ENCODE peak calls at places on chromosomes 12 and 14, in six cellular contexts. O, Q, U, H, B and J are unnamed samples.

GRCh38 chr14:22472935-22473854 is 115.8 kb downstream of the DAD1 start:
- DNase-seq in O (no peak), Q (peak), U (no peak), H (peak), B (peak), J (peak)

GRCh38 chr12:31582155-31582554 is 8.8 kb downstream of the DENND5B start:
- DNase-seq in O (no peak), Q (no peak), U (no peak), H (no peak), B (no peak), J (no peak)

GRCh38 chr12:113933201-113933786 is 32.8 kb downstream of the RBM19 start:
- DNase-seq in O (peak), Q (no peak), U (no peak), H (no peak), B (peak), J (no peak)

GRCh38 chr12:76916170-76916540 is 37.3 kb upstream of the CSRP2 start:
- DNase-seq in O (no peak), Q (no peak), U (no peak), H (no peak), B (no peak), J (no peak)

GRCh38 chr12:2493086-2493485 is 301.7 kb upstream of the FKBP4 start:
- DNase-seq in O (no peak), Q (no peak), U (no peak), H (no peak), B (no peak), J (no peak)

GRCh38 chr12:128951448-128951847 is 98.2 kb downstream of the GLT1D1 start:
- DNase-seq in O (no peak), Q (no peak), U (no peak), H (no peak), B (no peak), J (no peak)

GRCh38 chr14:34035177-34035933 is 84.5 kb upstream of the EGLN3 start:
- DNase-seq in O (peak), Q (peak), U (no peak), H (no peak), B (no peak), J (no peak)

GRCh38 chr12:18754118-18754707 is 16.3 kb downstream of the CAPZA3 start:
- DNase-seq in O (peak), Q (no peak), U (no peak), H (no peak), B (no peak), J (no peak)

GRCh38 chr14:104724407-104724980 is 465 bp downstream of the ADSS1 start:
- DNase-seq in O (peak), Q (no peak), U (no peak), H (peak), B (peak), J (no peak)

GRCh38 chr12:13268606-13269005 is 72.1 kb downstream of the EMP1 start:
- DNase-seq in O (no peak), Q (no peak), U (no peak), H (no peak), B (no peak), J (no peak)

GRCh38 chr14:101077511-101078074 is 174.1 kb upstream of the RTL1 start:
- DNase-seq in O (no peak), Q (peak), U (no peak), H (no peak), B (no peak), J (peak)

GRCh38 chr14:87142568-87143211 is 850.3 kb downstream of the GALC start:
- DNase-seq in O (no peak), Q (no peak), U (no peak), H (no peak), B (no peak), J (no peak)

GRCh38 chr12:4780624-4781023 is 60.4 kb downstream of the GALNT8 start:
- DNase-seq in O (peak), Q (no peak), U (no peak), H (no peak), B (no peak), J (no peak)

GRCh38 chr12:71636704-71637115 is 26.9 kb downstream of the ZFC3H1 start:
- DNase-seq in O (no peak), Q (peak), U (no peak), H (peak), B (no peak), J (peak)